ENCODE peak calls at places on chromosome 1, in nine cellular contexts. E is Panc1, K is PC-3, O is AG10803, A is foreskin fibroblast, T is lower lobe of right lung, Y is cardiac fibroblast, X is A549, D is fibroblast of pulmonary artery. Q is an unnamed sample.

GRCh38 chr1:247647864-247648263 is 31.7 kb downstream of the OR13G1 start:
- DNase-seq in E (no peak), K (peak; percentile 73), O (no peak), A (no peak), T (no peak), Y (no peak), X (no peak), D (no peak), Q (no peak)

GRCh38 chr1:30882678-30883388 is 25.7 kb downstream of the SDC3 start:
- DNase-seq in E (no peak), K (no peak), O (no peak), A (no peak), T (no peak), Y (no peak), X (no peak), D (no peak), Q (no peak)

GRCh38 chr1:52904590-52905375 is 16.8 kb downstream of the ECHDC2 start:
- DNase-seq in E (no peak), K (peak; percentile 37), O (peak; percentile 18), A (peak; percentile 35), T (no peak), Y (peak; percentile 11), X (peak; percentile 61), D (peak; percentile 31), Q (no peak)

GRCh38 chr1:47362828-47363227 is 29.2 kb downstream of the CMPK1 start:
- DNase-seq in E (no peak), K (no peak), O (no peak), A (no peak), T (no peak), Y (no peak), X (no peak), D (no peak), Q (no peak)

GRCh38 chr1:27087371-27087941 is 67.5 kb downstream of the SLC9A1 start:
- DNase-seq in E (no peak), K (no peak), O (no peak), A (no peak), T (no peak), Y (no peak), X (no peak), D (no peak), Q (no peak)

GRCh38 chr1:211912844-211913432 is 82.4 kb upstream of the LPGAT1 start:
- DNase-seq in E (no peak), K (no peak), O (no peak), A (no peak), T (no peak), Y (no peak), X (no peak), D (no peak), Q (no peak)

GRCh38 chr1:55064071-55064581 is 24.8 kb downstream of the PCSK9 start:
- DNase-seq in E (no peak), K (no peak), O (peak; percentile 8), A (peak; percentile 64), T (no peak), Y (peak; percentile 12), X (no peak), D (peak; percentile 15), Q (no peak)

GRCh38 chr1:229130028-229130668 is 140.8 kb upstream of the RAB4A start:
- DNase-seq in E (no peak), K (no peak), O (no peak), A (no peak), T (peak; percentile 58), Y (no peak), X (no peak), D (no peak), Q (no peak)

GRCh38 chr1:78408830-78409229 is 81.9 kb upstream of the PTGFR start:
- DNase-seq in E (no peak), K (no peak), O (peak; percentile 78), A (peak; percentile 69), T (no peak), Y (peak; percentile 66), X (no peak), D (no peak), Q (no peak)

GRCh38 chr1:88731475-88731874 is 47.4 kb downstream of the PKN2 start:
- DNase-seq in E (peak; percentile 52), K (peak; percentile 89), O (peak; percentile 93), A (peak; percentile 91), T (no peak), Y (peak; percentile 88), X (peak; percentile 3), D (peak; percentile 90), Q (peak; percentile 29)
- H3K4me3 ChIP-seq in E (no peak overlapping the region), K (peak overlapping the region; percentile 51), O (peak overlapping the region; percentile 29), A (peak overlapping the region; percentile 13), T (no peak overlapping the region), Y (no peak overlapping the region), X (no peak overlapping the region), D (peak overlapping the region; percentile 41), Q (no peak overlapping the region)

DNA sequence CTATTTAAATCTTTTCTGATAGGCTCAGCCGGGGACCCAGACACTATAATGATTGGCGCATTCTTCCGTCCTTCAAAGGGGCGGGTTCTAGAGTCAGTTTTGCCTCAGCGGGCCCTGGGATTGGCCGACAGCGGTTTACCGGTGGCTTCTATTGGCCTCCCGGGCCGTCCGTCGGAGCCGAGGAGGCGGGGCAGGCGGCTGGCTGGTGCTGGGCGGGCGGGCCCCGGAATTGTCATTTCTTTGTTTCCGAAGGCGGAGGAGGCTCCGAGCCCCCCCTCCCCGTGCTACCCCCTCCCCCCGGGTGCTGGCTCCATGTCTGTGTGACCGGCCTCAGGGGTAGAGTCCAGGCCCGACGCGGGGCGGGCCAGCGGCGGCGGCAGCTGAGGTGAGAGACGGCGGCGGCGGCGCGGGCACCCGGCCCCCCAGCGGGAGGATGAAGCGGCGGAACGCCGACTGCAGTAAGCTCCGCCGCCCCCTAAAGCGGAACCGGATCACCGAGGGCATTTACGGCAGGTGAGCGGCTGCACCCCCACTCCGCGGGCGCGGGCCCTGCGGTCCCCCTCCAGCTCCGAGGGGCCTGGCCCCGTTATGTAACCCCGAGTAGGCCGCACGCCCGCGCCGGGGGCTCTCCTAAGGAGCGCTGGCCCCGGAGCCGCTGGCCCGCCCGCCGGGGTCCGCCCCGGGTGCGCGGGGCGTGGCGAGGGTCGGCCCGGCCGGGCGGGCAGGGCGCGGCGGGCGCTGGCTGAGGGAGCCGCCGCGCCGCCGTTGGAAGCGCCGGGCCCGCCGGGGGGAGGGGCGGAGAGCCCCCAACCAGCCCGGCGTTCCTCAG is at the start of gene MACO1:
- DNase-seq in E (peak; percentile 92), K (peak; percentile 97), O (peak; percentile 93), A (peak; percentile 97), T (peak; percentile 95), Y (peak; percentile 98), X (peak; percentile 82), D (peak; percentile 96), Q (peak; percentile 83)
- TF ChIP-seq CTCF in E (no peak), K (no peak), O (no peak), A (no peak), T (no peak), Y (no peak), X (no peak), D (no peak), Q (no peak)

GRCh38 chr1:99852648-99853047 is 2.5 kb downstream of the AGL start:
- DNase-seq in E (no peak), K (no peak), O (peak; percentile 16), A (peak; percentile 49), T (no peak), Y (peak; percentile 47), X (no peak), D (peak; percentile 22), Q (no peak)

GRCh38 chr1:99850458-99850974 is 355 bp downstream of the AGL start:
- DNase-seq in E (no peak), K (peak; percentile 23), O (peak; percentile 4), A (peak; percentile 20), T (no peak), Y (no peak), X (no peak), D (peak; percentile 17), Q (peak; percentile 13)

GRCh38 chr1:99849744-99850457 is at the start of gene AGL:
- DNase-seq in E (no peak), K (peak; percentile 85), O (peak; percentile 69), A (peak; percentile 86), T (peak; percentile 92), Y (peak; percentile 70), X (peak; percentile 60), D (peak; percentile 74), Q (no peak)

GRCh38 chr1:99849413-99849743 is 783 bp upstream of the AGL start:
- DNase-seq in E (no peak), K (no peak), O (peak; percentile 3), A (no peak), T (no peak), Y (no peak), X (no peak), D (peak; percentile 8), Q (no peak)

DNA sequence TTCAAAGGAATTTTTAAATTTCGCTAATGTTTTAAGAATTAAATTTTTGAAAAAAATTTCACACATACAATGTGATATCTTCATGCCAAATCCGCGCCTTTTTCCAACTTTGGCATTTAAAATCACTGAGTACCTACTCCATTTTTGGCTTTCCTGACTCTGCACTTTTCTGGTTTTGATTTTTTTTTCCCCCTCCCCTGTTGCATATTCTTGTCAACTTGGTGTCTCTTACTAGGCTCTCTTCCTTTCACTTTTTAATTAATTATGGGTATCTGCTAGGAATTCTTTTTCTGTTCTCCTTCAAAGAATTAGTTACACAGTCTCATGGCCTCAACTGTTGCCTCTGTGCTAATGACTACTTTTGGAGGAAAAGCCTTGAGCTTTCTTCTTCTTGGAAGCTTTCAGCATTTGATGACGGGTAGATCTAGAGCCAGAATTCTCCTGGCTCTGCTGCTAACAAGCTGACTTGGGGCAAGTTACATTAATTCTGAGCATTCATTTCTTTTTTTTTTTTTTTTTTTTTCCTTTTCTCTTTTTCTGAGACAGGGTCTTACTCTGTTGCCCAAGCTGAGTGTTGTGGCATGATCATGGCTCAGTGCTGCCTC is 1.8 kb downstream of the AGL start:
- DNase-seq in E (no peak), K (no peak), O (no peak), A (no peak), T (no peak), Y (no peak), X (no peak), D (no peak), Q (no peak)
- H3K4me3 ChIP-seq in E (no peak overlapping the region), K (peak overlapping the region; percentile 98), O (no peak overlapping the region), A (no peak overlapping the region), T (no peak overlapping the region), Y (no peak overlapping the region), X (no peak overlapping the region), D (no peak overlapping the region), Q (no peak overlapping the region)

GRCh38 chr1:175744833-175745232 is 1.4 kb upstream of the TNR start:
- DNase-seq in E (no peak), K (peak; percentile 2), O (no peak), A (no peak), T (no peak), Y (no peak), X (no peak), D (no peak), Q (no peak)
- TF ChIP-seq CTCF in E (peak; percentile 34), K (peak; percentile 51), O (peak; percentile 20), A (no peak), T (no peak), Y (no peak), X (peak; percentile 31), D (peak; percentile 9), Q (peak; percentile 42)

GRCh38 chr1:1616838-1617237 is 1.5 kb downstream of the MIB2 start:
- DNase-seq in E (no peak), K (no peak), O (no peak), A (no peak), T (no peak), Y (no peak), X (no peak), D (no peak), Q (no peak)
- H3K4me3 ChIP-seq in E (peak overlapping the region; percentile 73), K (peak overlapping the region; percentile 94), O (peak overlapping the region; percentile 71), A (peak overlapping the region; percentile 96), T (peak overlapping the region; percentile 96), Y (peak overlapping the region; percentile 95), X (no peak overlapping the region), D (peak overlapping the region; percentile 91), Q (peak overlapping the region; percentile 99)

Q was measured in epithelial cell of proximal tubule.